ENCODE peak calls at places on chromosomes 4 and X, in five cellular contexts. U is HepG2, O is NT2/D1, M is GM12878, W is H1. S is an unnamed sample.

GRCh38 chr4:109022941-109023340 is 260.1 kb upstream of the ETNPPL start:
- DNase-seq in W (no peak), O (no peak), M (no peak), U (no peak), S (no peak)

GRCh38 chrX:48937065-48937907 is 18.5 kb upstream of the PIM2 start:
- DNase-seq in O (no peak), W (no peak), M (peak), U (no peak), S (no peak)

GRCh38 chr4:105509291-105509690 is 35.4 kb upstream of the PPA2 start:
- DNase-seq in O (no peak), W (no peak), M (peak), U (no peak), S (no peak)

GRCh38 chr4:13541176-13541604 is 3.1 kb downstream of the NKX3-2 start:
- DNase-seq in U (no peak), O (no peak), W (no peak), M (no peak), S (no peak)

GRCh38 chr4:152983774-152984411 is 47.8 kb downstream of the FHDC1 start:
- DNase-seq in W (no peak), U (no peak), M (no peak), O (no peak), S (no peak)

GRCh38 chr4:107468812-107469211 is 251.2 kb downstream of the PAPSS1 start:
- DNase-seq in M (no peak), U (no peak), O (no peak), W (no peak), S (no peak)

GRCh38 chr4:16056681-16057400 is 27.0 kb downstream of the PROM1 start:
- DNase-seq in W (no peak), U (no peak), M (no peak), O (no peak), S (peak)

GRCh38 chrX:96770315-96770714 is 85.7 kb downstream of the DIAPH2 start:
- DNase-seq in W (no peak), O (no peak), M (no peak), U (peak), S (peak)

GRCh38 chrX:119635799-119636198 is 29.6 kb upstream of the NKRF start:
- DNase-seq in O (no peak), W (no peak), U (no peak), M (no peak), S (no peak)

GRCh38 chr4:94444771-94445170 is 7.0 kb upstream of the PDLIM5 start:
- DNase-seq in U (no peak), O (no peak), M (no peak), W (no peak), S (no peak)

GRCh38 chrX:103431316-103431715 is 55.0 kb downstream of the BEX3 start:
- DNase-seq in O (no peak), U (no peak), W (no peak), M (no peak), S (no peak)

GRCh38 chrX:103254171-103254824 is 657 bp downstream of the TCEAL8 start:
- DNase-seq in U (peak), W (peak), O (peak), M (peak), S (peak)

GRCh38 chr4:94534401-94535312 is 82.9 kb downstream of the PDLIM5 start:
- DNase-seq in U (no peak), O (no peak), M (peak), W (no peak), S (no peak)

GRCh38 chrX:105515561-105515960 is 295.1 kb upstream of the TEX13A start:
- DNase-seq in U (no peak), W (no peak), O (no peak), M (no peak), S (no peak)

GRCh38 chrX:70049925-70050324 is at the start of gene AWAT2:
- DNase-seq in M (no peak), W (no peak), O (no peak), U (no peak), S (no peak)

GRCh38 chr4:136742330-136742729 is 790.0 kb downstream of the PCDH18 start:
- DNase-seq in W (no peak), U (no peak), M (no peak), O (no peak), S (no peak)

GRCh38 chr4:173498771-173499170 is 31.3 kb downstream of the HAND2 start:
- DNase-seq in O (no peak), U (no peak), M (no peak), W (no peak), S (no peak)

GRCh38 chr4:74738756-74739155 is 55.6 kb downstream of the BTC start:
- DNase-seq in U (no peak), M (no peak), W (no peak), O (no peak), S (no peak)

GRCh38 chr4:6658635-6659075 is 18.2 kb downstream of the MRFAP1 start:
- DNase-seq in O (no peak), U (no peak), M (no peak), W (no peak), S (no peak)

GRCh38 chr4:26076896-26077295 is 162.9 kb downstream of the SMIM20 start:
- DNase-seq in M (no peak), W (no peak), O (no peak), U (no peak), S (no peak)

DNA sequence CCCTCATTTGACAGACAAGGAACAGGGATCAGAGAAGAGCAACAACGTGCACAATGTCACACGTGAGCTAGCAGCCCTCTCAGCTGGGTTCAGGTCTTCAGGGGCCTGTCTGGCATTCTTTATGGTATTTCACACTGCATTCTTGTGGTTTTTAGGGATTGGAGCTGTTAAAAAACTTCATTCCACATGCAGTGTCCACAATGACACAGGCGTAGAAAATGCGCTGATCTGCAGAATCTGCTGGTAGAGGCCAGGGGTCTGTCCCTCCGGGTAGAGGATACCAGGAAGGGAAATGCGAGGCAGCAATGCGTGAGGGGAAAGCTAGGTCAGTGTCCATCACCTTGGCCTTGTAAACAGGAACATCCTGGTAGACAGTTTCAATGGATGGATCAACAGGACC is 36.6 kb downstream of the MAP7D3 start:
- DNase-seq in M (no peak), O (no peak), W (no peak), U (peak), S (no peak)
- TF ChIP-seq SUZ12 in M (no peak), O (no peak), W (no peak), U (no peak), S (no peak)

GRCh38 chr4:69760455-69760854 is at the start of gene SULT1B1:
- DNase-seq in U (no peak), W (no peak), M (no peak), O (no peak), S (no peak)
- TF ChIP-seq SUZ12 in U (no peak), W (no peak), M (no peak), O (no peak), S (no peak)

GRCh38 chr4:56907009-56907408 is 691 bp upstream of the REST start:
- DNase-seq in W (no peak), U (no peak), O (no peak), M (no peak), S (peak)

GRCh38 chr4:56906534-56906933 is 1.2 kb upstream of the REST start:
- DNase-seq in U (no peak), W (no peak), M (no peak), O (no peak), S (no peak)

GRCh38 chr4:56907489-56908205 is at the start of gene REST:
- DNase-seq in W (peak), O (peak), M (no peak), U (peak), S (peak)

GRCh38 chr4:56909083-56909981 is 1.6 kb downstream of the REST start:
- DNase-seq in O (no peak), W (no peak), M (no peak), U (peak), S (peak)

GRCh38 chr4:56908206-56909082 is 744 bp downstream of the REST start:
- DNase-seq in M (no peak), O (peak), W (peak), U (peak), S (peak)
- TF ChIP-seq SUZ12 in M (no peak), O (no peak), W (no peak), U (no peak), S (no peak)

GRCh38 chrX:12956704-12957541 is 18.0 kb upstream of the TMSB4X start:
- DNase-seq in M (peak), W (no peak), O (no peak), U (no peak), S (no peak)
- TF ChIP-seq SUZ12 in M (no peak), W (no peak), O (no peak), U (no peak), S (no peak)

DNA sequence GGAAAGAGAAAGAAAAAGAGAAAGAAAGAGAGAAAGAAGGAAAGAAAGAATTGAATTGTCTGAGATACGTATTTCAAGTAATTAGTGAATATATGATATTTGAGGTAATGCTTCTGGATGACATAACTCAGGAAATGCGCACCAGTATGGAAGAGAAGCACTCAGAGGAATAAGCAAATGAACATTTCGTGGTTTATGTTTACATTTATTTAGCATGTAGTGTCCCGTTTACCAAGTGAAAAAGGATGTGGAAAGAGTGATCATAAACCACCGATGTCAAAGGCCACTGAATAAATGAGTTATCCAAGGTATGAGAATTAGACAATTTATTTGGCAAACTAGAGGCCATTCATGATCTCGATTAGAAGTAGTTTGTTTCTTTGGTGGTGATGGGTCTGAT is 200.4 kb downstream of the ARAP2 start:
- DNase-seq in W (no peak), M (no peak), U (no peak), O (no peak), S (no peak)
- TF ChIP-seq SUZ12 in W (no peak), M (no peak), U (no peak), O (no peak), S (no peak)

GRCh38 chr4:123856689-123857545 is 460.3 kb downstream of the SPRY1 start:
- DNase-seq in U (peak), M (no peak), O (peak), W (peak), S (peak)
- TF ChIP-seq SUZ12 in U (no peak), M (no peak), O (no peak), W (no peak), S (no peak)

S was measured in HEK293T.